ENCODE peak calls at places on chromosomes 2 and 18, in seven cellular contexts. One of them, this sample, is unnamed.

GRCh38 chr2:159459279-159459678 is 157.1 kb downstream of the BAZ2B start:
- DNase-seq in fibroblast of pulmonary artery: peak
- DNase-seq in Calu3: no peak
- DNase-seq in HCT116: no peak
- DNase-seq in body of pancreas: no peak
- DNase-seq in IMR-90: peak
- DNase-seq in Caco-2: no peak
- DNase-seq in this sample: no peak

GRCh38 chr2:149894760-149895159 is 307.2 kb upstream of the MMADHC start:
- DNase-seq in HCT116: no peak
- DNase-seq in body of pancreas: no peak
- DNase-seq in Calu3: no peak
- DNase-seq in Caco-2: no peak
- DNase-seq in fibroblast of pulmonary artery: no peak
- DNase-seq in IMR-90: peak
- DNase-seq in this sample: no peak

GRCh38 chr18:31225668-31226067 is 63.0 kb upstream of the DSC1 start:
- DNase-seq in Calu3: peak
- DNase-seq in body of pancreas: no peak
- DNase-seq in IMR-90: peak
- DNase-seq in Caco-2: peak
- DNase-seq in HCT116: no peak
- DNase-seq in fibroblast of pulmonary artery: peak
- DNase-seq in this sample: no peak

GRCh38 chr2:37982147-37982582 is 57.1 kb downstream of the RMDN2 start:
- DNase-seq in body of pancreas: peak
- DNase-seq in fibroblast of pulmonary artery: peak
- DNase-seq in Calu3: peak
- DNase-seq in Caco-2: peak
- DNase-seq in HCT116: peak
- DNase-seq in IMR-90: peak
- DNase-seq in this sample: peak

GRCh38 chr2:208250401-208250800 is 4.5 kb downstream of the IDH1 start:
- DNase-seq in HCT116: no peak
- DNase-seq in Caco-2: no peak
- DNase-seq in Calu3: no peak
- DNase-seq in IMR-90: peak
- DNase-seq in fibroblast of pulmonary artery: peak
- DNase-seq in body of pancreas: no peak
- DNase-seq in this sample: no peak

GRCh38 chr2:136242687-136243277 is 124.8 kb upstream of the CXCR4 start:
- DNase-seq in HCT116: no peak
- DNase-seq in body of pancreas: no peak
- DNase-seq in fibroblast of pulmonary artery: no peak
- DNase-seq in IMR-90: no peak
- DNase-seq in Caco-2: no peak
- DNase-seq in Calu3: no peak
- DNase-seq in this sample: no peak

GRCh38 chr2:118975133-118975532 is 33.1 kb downstream of the MARCO start:
- DNase-seq in IMR-90: no peak
- DNase-seq in HCT116: no peak
- DNase-seq in Calu3: no peak
- DNase-seq in body of pancreas: no peak
- DNase-seq in fibroblast of pulmonary artery: no peak
- DNase-seq in Caco-2: no peak
- DNase-seq in this sample: no peak

GRCh38 chr2:35255826-35256225 is 1099.8 kb upstream of the CRIM1 start:
- DNase-seq in fibroblast of pulmonary artery: no peak
- DNase-seq in IMR-90: no peak
- DNase-seq in Caco-2: no peak
- DNase-seq in Calu3: no peak
- DNase-seq in body of pancreas: no peak
- DNase-seq in HCT116: no peak
- DNase-seq in this sample: no peak

GRCh38 chr18:56727399-56727798 is 76.2 kb downstream of the WDR7 start:
- DNase-seq in Calu3: no peak
- DNase-seq in Caco-2: no peak
- DNase-seq in body of pancreas: no peak
- DNase-seq in HCT116: no peak
- DNase-seq in fibroblast of pulmonary artery: no peak
- DNase-seq in IMR-90: no peak
- DNase-seq in this sample: no peak

GRCh38 chr2:102142829-102143449 is 393 bp downstream of the IL1R1 start:
- DNase-seq in Caco-2: no peak
- DNase-seq in body of pancreas: no peak
- DNase-seq in IMR-90: peak
- DNase-seq in Calu3: no peak
- DNase-seq in fibroblast of pulmonary artery: peak
- DNase-seq in HCT116: no peak
- DNase-seq in this sample: no peak

GRCh38 chr18:55386545-55386944 is 201.4 kb downstream of the TCF4 start:
- DNase-seq in Calu3: no peak
- DNase-seq in IMR-90: no peak
- DNase-seq in body of pancreas: no peak
- DNase-seq in HCT116: no peak
- DNase-seq in fibroblast of pulmonary artery: no peak
- DNase-seq in Caco-2: no peak
- DNase-seq in this sample: no peak

GRCh38 chr2:121902171-121902591 is 146.7 kb downstream of the TSN start:
- DNase-seq in body of pancreas: no peak
- DNase-seq in IMR-90: peak
- DNase-seq in Calu3: no peak
- DNase-seq in fibroblast of pulmonary artery: peak
- DNase-seq in HCT116: no peak
- DNase-seq in Caco-2: no peak
- DNase-seq in this sample: peak

GRCh38 chr18:8816233-8816632 is 110.9 kb downstream of the MTCL1 start:
- DNase-seq in body of pancreas: no peak
- DNase-seq in IMR-90: no peak
- DNase-seq in Caco-2: no peak
- DNase-seq in HCT116: no peak
- DNase-seq in fibroblast of pulmonary artery: no peak
- DNase-seq in Calu3: no peak
- DNase-seq in this sample: no peak

GRCh38 chr2:96924775-96925747 is 55.2 kb upstream of the SEMA4C start:
- DNase-seq in body of pancreas: no peak
- DNase-seq in Calu3: no peak
- DNase-seq in IMR-90: no peak
- DNase-seq in HCT116: no peak
- DNase-seq in fibroblast of pulmonary artery: no peak
- DNase-seq in Caco-2: no peak
- DNase-seq in this sample: no peak

GRCh38 chr2:207317358-207317984 is 151.7 kb upstream of the KLF7 start:
- DNase-seq in Calu3: no peak
- DNase-seq in Caco-2: no peak
- DNase-seq in body of pancreas: no peak
- DNase-seq in fibroblast of pulmonary artery: peak
- DNase-seq in IMR-90: peak
- DNase-seq in HCT116: peak
- DNase-seq in this sample: no peak

GRCh38 chr2:202858601-202859000 is 13.0 kb downstream of the ICA1L start:
- DNase-seq in fibroblast of pulmonary artery: no peak
- DNase-seq in Calu3: no peak
- DNase-seq in Caco-2: no peak
- DNase-seq in body of pancreas: no peak
- DNase-seq in IMR-90: no peak
- DNase-seq in HCT116: no peak
- DNase-seq in this sample: no peak

GRCh38 chr2:101396352-101396717 is 9.0 kb upstream of the CREG2 start:
- DNase-seq in body of pancreas: no peak
- DNase-seq in HCT116: no peak
- DNase-seq in fibroblast of pulmonary artery: peak
- DNase-seq in Caco-2: no peak
- DNase-seq in IMR-90: peak
- DNase-seq in Calu3: peak
- DNase-seq in this sample: no peak

GRCh38 chr2:109736177-109736827 is 57.8 kb upstream of the RGPD5 start:
- DNase-seq in Caco-2: peak
- DNase-seq in fibroblast of pulmonary artery: peak
- DNase-seq in HCT116: peak
- DNase-seq in IMR-90: peak
- DNase-seq in Calu3: peak
- DNase-seq in body of pancreas: peak
- DNase-seq in this sample: peak

GRCh38 chr2:67008114-67008513 is 389.0 kb upstream of the ETAA1 start:
- DNase-seq in HCT116: no peak
- DNase-seq in body of pancreas: no peak
- DNase-seq in Caco-2: no peak
- DNase-seq in Calu3: no peak
- DNase-seq in IMR-90: no peak
- DNase-seq in fibroblast of pulmonary artery: no peak
- DNase-seq in this sample: no peak

GRCh38 chr2:67006373-67006960 is 390.7 kb upstream of the ETAA1 start:
- DNase-seq in body of pancreas: no peak
- DNase-seq in Caco-2: no peak
- DNase-seq in HCT116: no peak
- DNase-seq in Calu3: no peak
- DNase-seq in fibroblast of pulmonary artery: no peak
- DNase-seq in IMR-90: no peak
- DNase-seq in this sample: no peak

GRCh38 chr2:67002618-67003371 is 394.3 kb upstream of the ETAA1 start:
- DNase-seq in Calu3: no peak
- DNase-seq in body of pancreas: no peak
- DNase-seq in HCT116: no peak
- DNase-seq in Caco-2: no peak
- DNase-seq in IMR-90: no peak
- DNase-seq in fibroblast of pulmonary artery: no peak
- DNase-seq in this sample: no peak
- TF ChIP-seq CTCF in Calu3: no peak
- TF ChIP-seq CTCF in body of pancreas: no peak
- TF ChIP-seq CTCF in HCT116: no peak
- TF ChIP-seq CTCF in Caco-2: no peak
- TF ChIP-seq CTCF in IMR-90: no peak
- TF ChIP-seq CTCF in fibroblast of pulmonary artery: peak
- TF ChIP-seq CTCF in this sample: no peak

DNA sequence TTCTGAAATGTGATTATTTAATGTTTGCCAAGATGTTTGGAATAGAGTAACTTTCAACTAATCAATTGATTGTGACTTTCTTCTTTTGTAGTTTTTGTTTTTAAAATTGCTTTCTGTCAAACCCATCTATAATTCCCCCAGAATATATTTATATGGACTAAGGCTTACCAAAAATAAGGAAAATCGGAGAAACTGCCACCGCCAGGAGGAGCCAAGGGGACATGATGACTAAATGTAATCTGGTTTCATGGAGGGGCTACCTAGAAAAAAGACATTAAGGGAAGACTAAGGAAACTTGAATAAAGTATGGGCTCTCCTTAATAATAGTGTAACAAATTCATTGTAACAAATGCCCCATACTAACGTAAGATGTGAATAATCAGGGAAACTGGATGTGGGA is 19.5 kb downstream of the BOLA3 start:
- DNase-seq in Caco-2: no peak
- DNase-seq in IMR-90: peak
- DNase-seq in fibroblast of pulmonary artery: peak
- DNase-seq in body of pancreas: no peak
- DNase-seq in Calu3: no peak
- DNase-seq in HCT116: no peak
- DNase-seq in this sample: no peak
- TF ChIP-seq CTCF in Caco-2: no peak
- TF ChIP-seq CTCF in IMR-90: peak
- TF ChIP-seq CTCF in fibroblast of pulmonary artery: peak
- TF ChIP-seq CTCF in body of pancreas: no peak
- TF ChIP-seq CTCF in Calu3: no peak
- TF ChIP-seq CTCF in HCT116: no peak
- TF ChIP-seq CTCF in this sample: no peak

GRCh38 chr18:49335677-49336076 is 124.8 kb downstream of the DYM start:
- DNase-seq in body of pancreas: no peak
- DNase-seq in Calu3: peak
- DNase-seq in IMR-90: no peak
- DNase-seq in HCT116: no peak
- DNase-seq in fibroblast of pulmonary artery: no peak
- DNase-seq in Caco-2: peak
- DNase-seq in this sample: no peak
- TF ChIP-seq CTCF in body of pancreas: no peak
- TF ChIP-seq CTCF in Calu3: peak
- TF ChIP-seq CTCF in IMR-90: no peak
- TF ChIP-seq CTCF in HCT116: no peak
- TF ChIP-seq CTCF in fibroblast of pulmonary artery: no peak
- TF ChIP-seq CTCF in Caco-2: no peak
- TF ChIP-seq CTCF in this sample: no peak

DNA sequence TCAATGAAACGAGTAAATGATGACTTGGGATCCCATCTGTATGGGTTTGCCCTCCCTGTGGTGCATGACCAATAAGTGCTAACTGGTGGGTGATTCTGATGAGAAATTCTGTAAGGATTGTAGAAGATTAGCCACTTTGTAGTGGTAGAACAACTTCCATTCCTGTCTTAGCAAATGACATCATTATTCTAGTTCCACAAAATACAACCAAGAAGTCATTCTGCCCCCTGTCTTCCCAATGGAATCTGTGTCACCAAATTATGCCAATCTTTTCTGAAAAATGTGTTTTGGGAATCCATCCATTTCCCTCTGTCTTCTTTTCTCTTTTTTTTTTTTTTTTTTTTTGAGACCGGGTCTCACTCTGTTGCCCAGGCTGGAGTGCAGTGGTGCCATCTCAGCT is 48.4 kb downstream of the SLC38A11 start:
- DNase-seq in body of pancreas: no peak
- DNase-seq in IMR-90: no peak
- DNase-seq in HCT116: no peak
- DNase-seq in Calu3: no peak
- DNase-seq in fibroblast of pulmonary artery: no peak
- DNase-seq in Caco-2: no peak
- DNase-seq in this sample: no peak
- TF ChIP-seq CTCF in body of pancreas: no peak
- TF ChIP-seq CTCF in IMR-90: no peak
- TF ChIP-seq CTCF in HCT116: no peak
- TF ChIP-seq CTCF in Calu3: no peak
- TF ChIP-seq CTCF in fibroblast of pulmonary artery: no peak
- TF ChIP-seq CTCF in Caco-2: no peak
- TF ChIP-seq CTCF in this sample: no peak

GRCh38 chr2:221635949-221636348 is 63.8 kb upstream of the EPHA4 start:
- DNase-seq in Calu3: peak
- DNase-seq in fibroblast of pulmonary artery: no peak
- DNase-seq in HCT116: peak
- DNase-seq in body of pancreas: peak
- DNase-seq in Caco-2: peak
- DNase-seq in IMR-90: no peak
- DNase-seq in this sample: no peak
- TF ChIP-seq CTCF in Calu3: peak
- TF ChIP-seq CTCF in fibroblast of pulmonary artery: no peak
- TF ChIP-seq CTCF in HCT116: no peak
- TF ChIP-seq CTCF in body of pancreas: peak
- TF ChIP-seq CTCF in Caco-2: peak
- TF ChIP-seq CTCF in IMR-90: no peak
- TF ChIP-seq CTCF in this sample: no peak

DNA sequence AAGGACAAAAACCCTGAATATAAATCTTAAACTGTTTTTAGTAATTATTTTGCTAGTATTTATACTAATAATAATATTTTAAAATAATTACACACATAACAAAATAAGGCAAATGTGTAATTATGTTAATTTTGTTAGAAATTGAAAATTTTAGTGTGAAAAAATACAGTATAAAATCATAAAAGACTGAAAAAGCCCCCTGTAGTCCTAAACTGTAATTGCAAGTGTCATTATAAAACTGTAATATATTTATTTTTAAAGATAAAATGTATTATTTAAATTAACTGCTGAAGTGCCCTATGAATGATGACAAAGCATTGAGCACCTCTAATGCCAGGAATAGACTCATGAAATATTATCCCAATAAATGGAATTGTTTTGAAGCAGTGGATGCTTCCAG is 1117.7 kb downstream of the CBLN2 start:
- DNase-seq in fibroblast of pulmonary artery: no peak
- DNase-seq in Caco-2: no peak
- DNase-seq in Calu3: no peak
- DNase-seq in HCT116: no peak
- DNase-seq in body of pancreas: no peak
- DNase-seq in IMR-90: no peak
- DNase-seq in this sample: no peak
- TF ChIP-seq CTCF in fibroblast of pulmonary artery: no peak
- TF ChIP-seq CTCF in Caco-2: no peak
- TF ChIP-seq CTCF in Calu3: no peak
- TF ChIP-seq CTCF in HCT116: no peak
- TF ChIP-seq CTCF in body of pancreas: no peak
- TF ChIP-seq CTCF in IMR-90: no peak
- TF ChIP-seq CTCF in this sample: no peak

This sample was measured in GM13976.